ENCODE peak calls at places on chromosomes 16 and 17, in five cellular contexts. D, L, C, G and R are unnamed samples.

GRCh38 chr17:73722163-73722562 is 77.9 kb upstream of the SDK2 start:
- DNase-seq in D (no peak), C (no peak), L (no peak), G (peak), R (no peak)

GRCh38 chr17:77957869-77958715 is at the start of gene TNRC6C:
- DNase-seq in D (peak), C (peak), G (peak), L (peak), R (peak)

GRCh38 chr17:19372866-19373505 is 5.3 kb upstream of the MAPK7 start:
- DNase-seq in D (no peak), G (no peak), L (no peak), C (no peak), R (no peak)

GRCh38 chr17:43030137-43030767 is 5.2 kb downstream of the RND2 start:
- DNase-seq in L (no peak), G (no peak), D (no peak), C (no peak), R (no peak)

GRCh38 chr16:11672206-11673090 is 4.2 kb downstream of the SNN start:
- DNase-seq in D (no peak), G (peak), C (no peak), L (no peak), R (no peak)

GRCh38 chr17:80768936-80769335 is 222.7 kb upstream of the CHMP6 start:
- DNase-seq in D (no peak), L (no peak), G (no peak), C (no peak), R (no peak)

GRCh38 chr16:15782573-15783365 is 74.1 kb downstream of the MYH11 start:
- DNase-seq in C (no peak), D (no peak), G (no peak), L (no peak), R (no peak)

GRCh38 chr16:56603589-56603988 is 4.8 kb upstream of the MT2A start:
- DNase-seq in L (no peak), C (no peak), G (peak), D (peak), R (no peak)

GRCh38 chr17:45146616-45147101 is 1.6 kb upstream of the HEXIM1 start:
- DNase-seq in D (peak), G (no peak), C (no peak), L (peak), R (peak)

GRCh38 chr16:89319883-89320716 is 102.6 kb downstream of the ZNF778 start:
- DNase-seq in G (no peak), L (no peak), D (peak), C (no peak), R (peak)

GRCh38 chr16:85515830-85516397 is 97.2 kb upstream of the GSE1 start:
- DNase-seq in D (peak), C (no peak), G (no peak), L (no peak), R (no peak)

GRCh38 chr16:12758031-12758669 is 45.5 kb downstream of the CPPED1 start:
- DNase-seq in L (no peak), C (no peak), D (peak), G (no peak), R (no peak)

GRCh38 chr17:81927145-81927652 is 336 bp downstream of the MAFG start:
- DNase-seq in L (no peak), G (no peak), C (no peak), D (no peak), R (no peak)

GRCh38 chr16:72013389-72013788 is 4.8 kb downstream of the DHODH start:
- DNase-seq in G (no peak), D (peak), L (no peak), C (no peak), R (peak)

GRCh38 chr16:89958068-89958467 is 9.5 kb downstream of the DEF8 start:
- DNase-seq in C (no peak), D (peak), G (no peak), L (no peak), R (no peak)

GRCh38 chr17:39450847-39451581 is at the start of gene MED1:
- DNase-seq in C (peak), L (peak), G (peak), D (peak), R (peak)

GRCh38 chr16:17026600-17027242 is 444.0 kb downstream of the XYLT1 start:
- DNase-seq in G (peak), L (no peak), C (no peak), D (no peak), R (no peak)

GRCh38 chr17:42428141-42428944 is 5.3 kb upstream of the CAVIN1 start:
- DNase-seq in D (peak), G (peak), C (peak), L (peak), R (peak)

GRCh38 chr17:30840775-30841174 is 9.0 kb downstream of the ATAD5 start:
- DNase-seq in C (no peak), L (no peak), G (no peak), D (no peak), R (no peak)

GRCh38 chr17:81020767-81021497 is 14.0 kb upstream of the BAIAP2 start:
- DNase-seq in C (no peak), D (no peak), G (no peak), L (no peak), R (no peak)

GRCh38 chr17:45147581-45148182 is 593 bp upstream of the HEXIM1 start:
- DNase-seq in L (peak), G (peak), D (peak), C (peak), R (peak)

GRCh38 chr17:65472602-65473001 is 88.8 kb downstream of the AXIN2 start:
- DNase-seq in L (peak), G (no peak), D (no peak), C (no peak), R (no peak)

GRCh38 chr16:48408688-48409087 is 23.5 kb upstream of the SIAH1 start:
- DNase-seq in D (peak), G (no peak), C (no peak), L (no peak), R (peak)

GRCh38 chr17:29661220-29661619 is 38.5 kb upstream of the CORO6 start:
- DNase-seq in G (no peak), C (no peak), L (no peak), D (no peak), R (no peak)

GRCh38 chr17:56851008-56851407 is 17.1 kb downstream of the DGKE start:
- DNase-seq in L (no peak), G (no peak), D (no peak), C (no peak), R (no peak)

GRCh38 chr17:18217412-18218015 is 7.9 kb upstream of the LLGL1 start:
- DNase-seq in G (peak), D (peak), C (no peak), L (no peak), R (peak)

GRCh38 chr17:54348234-54348633 is 525.5 kb downstream of the KIF2B start:
- DNase-seq in L (no peak), G (no peak), C (no peak), D (no peak), R (peak)

GRCh38 chr16:49649013-49649785 is 206.7 kb downstream of the ZNF423 start:
- DNase-seq in L (no peak), D (peak), C (no peak), G (no peak), R (no peak)

GRCh38 chr16:67678354-67679023 is 11.9 kb downstream of the C16orf86 start:
- DNase-seq in L (no peak), D (no peak), G (no peak), C (no peak), R (no peak)

GRCh38 chr17:50806141-50806643 is 29.2 kb upstream of the WFIKKN2 start:
- DNase-seq in D (no peak), L (no peak), G (no peak), C (no peak), R (no peak)

GRCh38 chr16:86086471-86086870 is 187.5 kb downstream of the IRF8 start:
- DNase-seq in L (no peak), D (no peak), C (no peak), G (peak), R (no peak)

GRCh38 chr17:28228986-28229729 is 89.8 kb upstream of the TMEM97 start:
- DNase-seq in G (no peak), C (no peak), D (no peak), L (no peak), R (no peak)

GRCh38 chr17:61168506-61168905 is 231.1 kb upstream of the TBX2 start:
- DNase-seq in L (no peak), C (no peak), D (peak), G (no peak), R (no peak)

GRCh38 chr17:30095507-30096244 is 20.9 kb upstream of the NSRP1 start:
- DNase-seq in G (peak), L (peak), D (peak), C (peak), R (peak)

GRCh38 chr17:59798111-59798510 is 90.7 kb downstream of the VMP1 start:
- DNase-seq in D (no peak), G (no peak), C (no peak), L (no peak), R (no peak)

GRCh38 chr16:49921791-49922456 is 66.0 kb upstream of the ZNF423 start:
- DNase-seq in D (peak), L (no peak), G (peak), C (no peak), R (peak)

GRCh38 chr17:60335289-60335688 is 56.6 kb downstream of the USP32 start:
- DNase-seq in D (no peak), C (no peak), G (no peak), L (no peak), R (no peak)

GRCh38 chr17:40311575-40311974 is 2.6 kb downstream of the RARA start:
- DNase-seq in L (no peak), G (no peak), C (no peak), D (peak), R (peak)

GRCh38 chr17:40596261-40596919 is 31.1 kb upstream of the CCR7 start:
- DNase-seq in L (no peak), G (peak), D (peak), C (no peak), R (peak)